ENCODE peak calls at places on chromosome 5, in seven cellular contexts. Y is tibial artery, T is NCI-H1092, M is SJCRH30, G is GM04504, Q is non-pigmented ciliary epithelial cell, O is T-cell. J is an unnamed sample.
A peak's percentile ranks its signal among the peaks of the same experiment; 100 is the strongest.

GRCh38 chr5:68261174-68262021 is 45.8 kb downstream of the PIK3R1 start:
- DNase-seq in Y (no peak), T (no peak), M (no peak), G (no peak), Q (no peak), O (no peak), J (no peak)

GRCh38 chr5:34930527-34930844 is 1.1 kb downstream of the DNAJC21 start:
- DNase-seq in Y (no peak), T (no peak), M (no peak), G (no peak), Q (no peak), O (no peak), J (no peak)

GRCh38 chr5:172380992-172381643 is 73.2 kb downstream of the SH3PXD2B start:
- DNase-seq in Y (peak; percentile 81), T (peak; percentile 67), M (peak; percentile 34), G (no peak), Q (no peak), O (no peak), J (peak; percentile 64)

GRCh38 chr5:119343766-119344165 is 12.1 kb upstream of the TNFAIP8 start:
- DNase-seq in Y (no peak), T (no peak), M (peak; percentile 87), G (no peak), Q (peak; percentile 30), O (no peak), J (no peak)

GRCh38 chr5:76269259-76269958 is 133.7 kb upstream of the IQGAP2 start:
- DNase-seq in Y (no peak), T (no peak), M (no peak), G (no peak), Q (no peak), O (no peak), J (no peak)

GRCh38 chr5:149268928-149269557 is 2.6 kb upstream of the AFAP1L1 start:
- DNase-seq in Y (no peak), T (no peak), M (no peak), G (no peak), Q (no peak), O (no peak), J (no peak)

GRCh38 chr5:18534119-18534518 is 899.9 kb downstream of the TAF11L14 start:
- DNase-seq in Y (no peak), T (no peak), M (no peak), G (no peak), Q (no peak), O (no peak), J (no peak)

GRCh38 chr5:395921-396714 is 46.9 kb upstream of the EXOC3 start:
- DNase-seq in Y (no peak), T (no peak), M (no peak), G (no peak), Q (no peak), O (no peak), J (no peak)

GRCh38 chr5:117455236-117456233 is 880.9 kb upstream of the SEMA6A start:
- DNase-seq in Y (no peak), T (no peak), M (no peak), G (no peak), Q (no peak), O (no peak), J (no peak)

GRCh38 chr5:59583151-59583809 is 310.2 kb downstream of the PDE4D start:
- DNase-seq in Y (no peak), T (no peak), M (no peak), G (no peak), Q (no peak), O (no peak), J (no peak)

GRCh38 chr5:139854029-139854605 is 58.5 kb downstream of the PSD2 start:
- DNase-seq in Y (no peak), T (no peak), M (no peak), G (no peak), Q (no peak), O (no peak), J (no peak)

GRCh38 chr5:56525117-56525516 is 290.2 kb upstream of the MAP3K1 start:
- DNase-seq in Y (no peak), T (no peak), M (no peak), G (no peak), Q (no peak), O (no peak), J (peak; percentile 46)

GRCh38 chr5:127596501-127596900 is 52.4 kb upstream of the CTXN3 start:
- DNase-seq in Y (no peak), T (no peak), M (no peak), G (no peak), Q (no peak), O (no peak), J (no peak)